ENCODE peak calls at places on chromosome 15, in seven cellular contexts. T is T follicular helper cell; Z is activated CD4-positive, alpha-beta T cell treated with anti-CD3 and anti-CD28 coated beads, Interleukin-2, amount 50 U/mL, for 1 hour; G is 8988T; S is Karpas-422; E is T-helper 17 cell; A is RCC 7860. V is an unnamed sample.

GRCh38 chr15:67824157-67824899 is 981 bp upstream of the SKOR1 start:
- DNase-seq in E (no peak), T (no peak), A (no peak), G (no peak), S (no peak), Z (no peak), V (no peak)

GRCh38 chr15:53197426-53197839 is 407.3 kb upstream of the ONECUT1 start:
- DNase-seq in A (peak), E (no peak), T (peak), Z (peak), S (peak), G (peak), V (no peak)

GRCh38 chr15:87747106-87747505 is 509.4 kb downstream of the NTRK3 start:
- DNase-seq in T (no peak), G (no peak), S (no peak), E (no peak), A (no peak), Z (no peak), V (no peak)

GRCh38 chr15:74259821-74260502 is 23.8 kb downstream of the CCDC33 start:
- DNase-seq in T (no peak), E (no peak), G (no peak), Z (no peak), S (peak), A (no peak), V (no peak)

GRCh38 chr15:63231717-63232116 is 42.3 kb downstream of the RAB8B start:
- DNase-seq in E (no peak), G (no peak), Z (no peak), T (no peak), S (no peak), A (no peak), V (no peak)

GRCh38 chr15:95910643-95911212 is 419.8 kb upstream of the NR2F2 start:
- DNase-seq in G (no peak), T (no peak), A (no peak), E (no peak), Z (no peak), S (no peak), V (no peak)

GRCh38 chr15:101126618-101127502 is 125.0 kb downstream of the CHSY1 start:
- DNase-seq in S (no peak), G (no peak), Z (no peak), E (no peak), A (peak), T (no peak), V (no peak)

GRCh38 chr15:96171271-96171739 is 159.2 kb upstream of the NR2F2 start:
- DNase-seq in A (no peak), S (no peak), G (no peak), E (no peak), Z (no peak), T (no peak), V (no peak)

GRCh38 chr15:96122077-96123027 is 208.1 kb upstream of the NR2F2 start:
- DNase-seq in T (no peak), A (no peak), Z (no peak), G (no peak), E (no peak), S (no peak), V (no peak)